ENCODE peak calls at places on chromosomes 16 and 17, in nine cellular contexts. X is ovary; P is CD8-positive, alpha-beta T cell; A is stomach; E is heart left ventricle; Y is mammary epithelial cell; R is thyroid gland; I is pancreas; H is testis. V is an unnamed sample.

GRCh38 chr17:27558341-27558740 is 72.6 kb upstream of the LGALS9 start:
- DNase-seq in R (no peak), H (no peak), P (no peak), A (no peak), E (no peak), I (no peak), X (no peak), Y (no peak), V (no peak)

GRCh38 chr17:7191571-7192270 is 12.6 kb upstream of the ASGR1 start:
- DNase-seq in X (peak; percentile 64), I (peak; percentile 57), R (peak; percentile 27), A (no peak), H (peak; percentile 79), Y (no peak), P (peak; percentile 27), E (no peak), V (no peak)

GRCh38 chr17:64994781-64995538 is 61.6 kb downstream of the GNA13 start:
- DNase-seq in I (no peak), H (no peak), P (no peak), Y (no peak), E (no peak), A (no peak), X (no peak), R (no peak), V (no peak)

GRCh38 chr17:67365762-67366192 is 600 bp downstream of the PSMD12 start:
- DNase-seq in P (no peak), I (no peak), H (no peak), A (no peak), E (no peak), Y (peak; percentile 55), X (no peak), R (no peak), V (no peak)

GRCh38 chr17:31373150-31374082 is 18.1 kb upstream of the RAB11FIP4 start:
- DNase-seq in Y (peak; percentile 39), E (no peak), X (no peak), H (no peak), I (no peak), A (no peak), R (no peak), P (no peak), V (no peak)

GRCh38 chr17:7046127-7046724 is 2.3 kb upstream of the SLC16A11 start:
- DNase-seq in Y (peak; percentile 84), X (no peak), E (no peak), H (no peak), I (peak; percentile 81), R (peak; percentile 98), P (peak; percentile 43), A (peak; percentile 96), V (peak; percentile 87)

GRCh38 chr17:21677911-21678310 is 14.4 kb upstream of the KCNJ18 start:
- DNase-seq in H (no peak), E (no peak), I (no peak), A (no peak), P (no peak), R (no peak), Y (no peak), X (no peak), V (no peak)

GRCh38 chr17:69268442-69269068 is 39.9 kb upstream of the ABCA10 start:
- DNase-seq in R (no peak), A (no peak), H (no peak), X (no peak), Y (no peak), E (no peak), I (no peak), P (no peak), V (no peak)

GRCh38 chr16:87086575-87086974 is 230.6 kb downstream of the C16orf95 start:
- DNase-seq in E (no peak), P (no peak), A (no peak), R (no peak), I (no peak), X (no peak), H (no peak), Y (no peak), V (no peak)

GRCh38 chr17:79862771-79863440 is 23.7 kb upstream of the CBX4 start:
- DNase-seq in P (no peak), E (peak; percentile 57), X (no peak), Y (no peak), I (no peak), A (no peak), R (peak; percentile 91), H (no peak), V (no peak)

GRCh38 chr16:3861808-3862451 is 18.6 kb downstream of the CREBBP start:
- DNase-seq in X (no peak), A (no peak), Y (no peak), P (no peak), R (no peak), H (no peak), I (no peak), E (peak; percentile 67), V (no peak)

GRCh38 chr16:71367243-71367976 is 8.9 kb downstream of the CALB2 start:
- DNase-seq in I (peak; percentile 68), H (peak; percentile 72), R (peak; percentile 19), P (peak; percentile 15), Y (peak; percentile 25), X (no peak), A (peak; percentile 28), E (no peak), V (peak; percentile 54)

GRCh38 chr17:43015579-43015978 is 6.6 kb downstream of the VAT1 start:
- DNase-seq in X (no peak), I (no peak), P (no peak), H (no peak), E (peak; percentile 81), R (peak; percentile 33), A (no peak), Y (no peak), V (no peak)

GRCh38 chr17:43014020-43014615 is 7.5 kb downstream of the IFI35 start:
- DNase-seq in R (no peak), I (no peak), X (no peak), Y (no peak), H (no peak), E (no peak), A (no peak), P (no peak), V (no peak)

GRCh38 chr17:43018008-43018853 is 4.0 kb downstream of the VAT1 start:
- DNase-seq in X (no peak), P (no peak), Y (no peak), I (no peak), E (no peak), R (no peak), H (no peak), A (no peak), V (no peak)

GRCh38 chr17:43014946-43015519 is 7.2 kb downstream of the VAT1 start:
- DNase-seq in Y (no peak), H (no peak), I (no peak), R (no peak), X (no peak), A (no peak), E (no peak), P (no peak), V (no peak)

DNA sequence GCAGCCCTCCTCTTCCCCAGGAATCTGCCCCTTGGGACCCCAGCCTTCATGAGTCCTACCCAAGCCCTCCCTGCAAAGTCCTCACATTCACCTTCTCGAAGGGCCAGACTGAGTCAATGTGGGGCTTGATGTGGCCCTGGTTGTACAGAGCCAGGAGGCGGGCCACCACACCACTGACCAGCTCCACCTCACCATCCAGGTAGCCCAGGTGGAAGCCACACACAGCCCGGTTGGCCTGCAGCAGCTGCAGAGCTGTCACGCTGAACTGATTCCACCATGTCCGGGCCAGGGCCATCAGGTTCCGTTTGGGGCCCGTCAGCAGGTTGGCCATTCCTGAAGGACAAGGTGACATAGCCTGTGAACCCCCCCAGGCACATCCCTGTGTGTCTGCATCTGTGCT is 6.0 kb downstream of the VAT1 start:
- DNase-seq in H (no peak), I (no peak), A (no peak), E (no peak), Y (no peak), X (no peak), P (no peak), R (no peak), V (no peak)
- H3K27ac ChIP-seq in H (no peak overlapping the region), I (no peak overlapping the region), A (peak overlapping the region; percentile 64), E (peak overlapping the region; percentile 82), Y (no peak overlapping the region), X (no peak overlapping the region), P (no peak overlapping the region), R (peak overlapping the region; percentile 8), V (peak overlapping the region; percentile 52)

GRCh38 chr17:16953841-16954240 is 18.1 kb downstream of the TNFRSF13B start:
- DNase-seq in P (no peak), R (no peak), A (no peak), Y (no peak), E (no peak), I (peak; percentile 21), H (peak; percentile 5), X (no peak), V (no peak)

GRCh38 chr17:16950488-16950887 is 21.4 kb downstream of the TNFRSF13B start:
- DNase-seq in R (no peak), A (peak; percentile 13), P (no peak), H (peak; percentile 3), I (peak; percentile 26), X (no peak), Y (no peak), E (no peak), V (peak; percentile 44)

GRCh38 chr17:16952401-16952800 is 19.5 kb downstream of the TNFRSF13B start:
- DNase-seq in A (no peak), H (peak; percentile 7), R (no peak), E (no peak), I (no peak), P (no peak), X (no peak), Y (no peak), V (peak; percentile 41)

GRCh38 chr17:16954541-16954940 is 17.4 kb downstream of the TNFRSF13B start:
- DNase-seq in H (peak; percentile 2), E (no peak), A (no peak), P (no peak), R (no peak), I (no peak), Y (no peak), X (no peak), V (peak; percentile 7)

DNA sequence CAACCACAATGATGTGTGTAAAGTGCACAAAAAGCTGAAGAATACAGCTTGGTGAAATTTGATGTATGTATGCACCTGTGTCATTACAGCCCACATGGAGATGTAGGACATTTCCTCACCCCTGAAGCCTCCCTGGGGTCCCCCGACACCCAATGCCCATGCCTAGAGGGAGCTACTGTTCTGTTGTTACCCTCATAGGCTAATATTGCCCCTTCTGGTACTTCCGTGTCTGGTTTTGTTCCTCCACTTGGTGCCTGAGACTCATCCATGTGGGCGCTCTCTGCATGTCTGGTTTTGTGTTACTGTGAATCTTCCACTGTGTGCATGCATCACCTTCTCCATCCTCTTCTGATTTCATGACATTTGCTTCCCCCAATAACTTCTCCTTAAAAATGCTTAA is 18.6 kb downstream of the TNFRSF13B start:
- DNase-seq in A (no peak), X (no peak), R (no peak), I (no peak), E (no peak), Y (no peak), H (no peak), P (no peak), V (peak; percentile 23)
- H3K36me3 ChIP-seq in A (no peaks in the 10 kb centered on the region), X (no peaks in the 10 kb centered on the region), R (no peaks in the 10 kb centered on the region), I (no peaks in the 10 kb centered on the region), E (no peaks in the 10 kb centered on the region), Y (no peaks in the 10 kb centered on the region), H (no peaks in the 10 kb centered on the region), P (no peaks in the 10 kb centered on the region), V (no peaks in the 10 kb centered on the region)

GRCh38 chr17:35088647-35088910 is 25.1 kb upstream of the RFFL start:
- DNase-seq in X (no peak), H (no peak), A (peak; percentile 44), E (no peak), P (no peak), R (no peak), Y (no peak), I (peak; percentile 73), V (no peak)
- TF ChIP-seq CTCF in X (no peak), H (no peak), A (no peak), E (no peak), P (no peak), R (no peak), Y (no peak), I (no peak), V (no peak)

GRCh38 chr16:50626868-50627267 is 54.2 kb downstream of the SNX20 start:
- DNase-seq in X (no peak), E (no peak), P (no peak), A (no peak), R (no peak), Y (no peak), H (no peak), I (no peak), V (no peak)
- H3K27ac ChIP-seq in X (no peak overlapping the region), E (no peak overlapping the region), P (no peak overlapping the region), A (no peak overlapping the region), R (no peak overlapping the region), Y (no peak overlapping the region), H (no peak overlapping the region), I (no peak overlapping the region), V (no peak overlapping the region)

V was measured in Peyer's patch.